ENCODE peak calls at places on chromosomes 3 and 15, in six cellular contexts. I is activated naive CD4-positive, alpha-beta T cell; X is activated T-cell treated with anti-CD3 and anti-CD28 coated beads, Interleukin-2, amount 50 U/mL, for 24 hours; L is heart right ventricle; T is foreskin fibroblast; U is A172. F is an unnamed sample.

GRCh38 chr3:158785972-158786371 is 15.9 kb upstream of the MFSD1 start:
- DNase-seq in L (no peak), I (no peak), X (no peak), U (no peak), T (no peak), F (no peak)

GRCh38 chr3:152650177-152650576 is 184.8 kb upstream of the P2RY1 start:
- DNase-seq in X (no peak), T (peak; percentile 6), I (no peak), U (no peak), L (no peak), F (no peak)

GRCh38 chr15:92884813-92885461 is 15.2 kb upstream of the CHD2 start:
- DNase-seq in T (no peak), L (no peak), I (no peak), U (peak; percentile 30), X (no peak), F (no peak)

GRCh38 chr3:177122183-177122856 is 75.0 kb downstream of the TBL1XR1 start:
- DNase-seq in I (no peak), T (no peak), U (no peak), L (no peak), X (no peak), F (no peak)

GRCh38 chr15:41104234-41104633 is 11.8 kb downstream of the INO80 start:
- DNase-seq in T (peak; percentile 50), L (no peak), X (no peak), U (no peak), I (no peak), F (no peak)

GRCh38 chr3:129320825-129321487 is 42.3 kb downstream of the HMCES start:
- DNase-seq in U (no peak), L (no peak), I (no peak), X (no peak), T (no peak), F (no peak)

GRCh38 chr3:35404571-35404970 is 234.8 kb upstream of the ARPP21 start:
- DNase-seq in L (no peak), T (no peak), U (no peak), X (no peak), I (no peak), F (no peak)

GRCh38 chr3:178602864-178603263 is 66.6 kb downstream of the KCNMB2 start:
- DNase-seq in L (no peak), U (no peak), X (no peak), I (no peak), T (no peak), F (no peak)

GRCh38 chr3:141680620-141681389 is 57.3 kb upstream of the RNF7 start:
- DNase-seq in T (peak; percentile 28), L (peak; percentile 29), I (no peak), U (peak; percentile 89), X (no peak), F (no peak)

GRCh38 chr3:97910931-97911351 is 61.3 kb downstream of the RIOX2 start:
- DNase-seq in I (no peak), X (no peak), U (no peak), L (peak; percentile 7), T (no peak), F (peak; percentile 80)

GRCh38 chr3:190443257-190443656 is 6.4 kb downstream of the TMEM207 start:
- DNase-seq in T (no peak), L (no peak), U (peak; percentile 13), I (no peak), X (no peak), F (no peak)

GRCh38 chr3:13078158-13078905 is 5.1 kb upstream of the IQSEC1 start:
- DNase-seq in I (no peak), T (no peak), X (no peak), L (no peak), U (no peak), F (no peak)

GRCh38 chr3:74000715-74001114 is 376.0 kb upstream of the PDZRN3 start:
- DNase-seq in T (peak; percentile 54), I (no peak), X (no peak), U (no peak), L (no peak), F (no peak)

GRCh38 chr3:127820871-127821853 is 1.2 kb downstream of the MGLL start:
- DNase-seq in X (no peak), L (no peak), T (no peak), U (peak; percentile 41), I (no peak), F (no peak)

GRCh38 chr3:13017361-13018038 is 55.7 kb downstream of the IQSEC1 start:
- DNase-seq in L (no peak), T (no peak), I (no peak), U (no peak), X (peak; percentile 29), F (no peak)

GRCh38 chr3:58358092-58358491 is 25.4 kb downstream of the PXK start:
- DNase-seq in X (no peak), I (no peak), U (no peak), L (no peak), T (no peak), F (no peak)

GRCh38 chr3:5087209-5087608 is 34.9 kb upstream of the ARL8B start:
- DNase-seq in U (no peak), I (no peak), X (no peak), L (no peak), T (no peak), F (no peak)

GRCh38 chr3:138594150-138594934 is at the start of gene CEP70:
- DNase-seq in T (peak; percentile 94), I (no peak), U (peak; percentile 92), L (peak; percentile 94), X (peak; percentile 89), F (peak; percentile 83)

GRCh38 chr15:67172172-67172571 is 82.3 kb downstream of the AAGAB start:
- DNase-seq in X (no peak), T (no peak), U (no peak), L (no peak), I (no peak), F (no peak)

GRCh38 chr3:169657351-169658124 is 6.0 kb downstream of the MECOM start:
- DNase-seq in X (no peak), I (no peak), L (no peak), U (no peak), T (no peak), F (no peak)

GRCh38 chr15:52709172-52709979 is 30.2 kb upstream of the ATOSA start:
- DNase-seq in L (no peak), I (no peak), X (no peak), U (no peak), T (no peak), F (no peak)

GRCh38 chr3:171323934-171324535 is 136.2 kb downstream of the TNIK start:
- DNase-seq in U (no peak), I (no peak), X (no peak), L (no peak), T (no peak), F (no peak)

GRCh38 chr3:176469694-176470205 is 727.5 kb downstream of the TBL1XR1 start:
- DNase-seq in I (no peak), U (peak; percentile 70), X (no peak), L (no peak), T (no peak), F (no peak)

GRCh38 chr3:128503751-128504532 is 10.9 kb upstream of the GATA2 start:
- DNase-seq in I (no peak), T (no peak), X (no peak), L (no peak), U (no peak), F (no peak)

GRCh38 chr3:150106752-150107428 is 136.2 kb upstream of the PFN2 start:
- DNase-seq in L (no peak), U (peak; percentile 97), T (peak; percentile 92), I (no peak), X (no peak), F (no peak)

GRCh38 chr3:10817506-10817905 is 1.5 kb downstream of the SLC6A11 start:
- DNase-seq in L (no peak), I (no peak), U (no peak), T (no peak), X (no peak), F (no peak)

GRCh38 chr3:45280227-45280626 is 54.1 kb upstream of the TMEM158 start:
- DNase-seq in I (no peak), X (no peak), U (no peak), L (no peak), T (no peak), F (no peak)

GRCh38 chr3:18044191-18044590 is 301.8 kb upstream of the TBC1D5 start:
- DNase-seq in L (no peak), X (no peak), U (no peak), I (no peak), T (no peak), F (no peak)

GRCh38 chr3:112735927-112736326 is 95.0 kb upstream of the CCDC80 start:
- DNase-seq in T (no peak), L (no peak), I (no peak), X (no peak), U (no peak), F (no peak)

GRCh38 chr15:98906712-98907083 is 100.9 kb downstream of the PGPEP1L start:
- DNase-seq in X (no peak), L (peak; percentile 36), T (no peak), I (no peak), U (peak; percentile 15), F (no peak)

GRCh38 chr3:122003112-122003511 is 18.9 kb downstream of the ILDR1 start:
- DNase-seq in X (no peak), U (no peak), I (no peak), L (no peak), T (no peak), F (no peak)

GRCh38 chr3:14175383-14176037 is 2.9 kb downstream of the XPC start:
- DNase-seq in I (no peak), L (no peak), U (peak; percentile 41), X (no peak), T (no peak), F (no peak)